ENCODE peak calls at places on chromosomes 1 and 21, in six cellular contexts. C is body of pancreas, U is AG08396, Q is NCI-H2171 treated with DMSO at 0.1 percent for 48 hours, G is GM03348, M is choroid plexus epithelial cell. I is an unnamed sample.

GRCh38 chr1:207520946-207521345 is 25.0 kb downstream of the CR1 start:
- DNase-seq in C (no peak), U (no peak), Q (no peak), G (no peak), M (no peak), I (no peak)

GRCh38 chr1:221839794-221840395 is 98.0 kb upstream of the DUSP10 start:
- DNase-seq in C (peak), U (no peak), Q (no peak), G (peak), M (peak), I (peak)

GRCh38 chr1:37362569-37362968 is 111.8 kb upstream of the ZC3H12A start:
- DNase-seq in C (no peak), U (no peak), Q (no peak), G (no peak), M (no peak), I (no peak)

GRCh38 chr1:78419309-78419708 is 71.5 kb upstream of the PTGFR start:
- DNase-seq in C (no peak), U (no peak), Q (no peak), G (peak), M (peak), I (peak)

GRCh38 chr1:241542199-241542907 is 10.2 kb downstream of the KMO start:
- DNase-seq in C (no peak), U (no peak), Q (no peak), G (no peak), M (no peak), I (no peak)

GRCh38 chr1:226312065-226312464 is 3.1 kb upstream of the LIN9 start:
- DNase-seq in C (no peak), U (no peak), Q (peak), G (no peak), M (no peak), I (no peak)

GRCh38 chr21:35324372-35325220 is 275.5 kb upstream of the RUNX1 start:
- DNase-seq in C (no peak), U (peak), Q (no peak), G (peak), M (peak), I (peak)

GRCh38 chr1:155934933-155935590 is 849 bp upstream of the KHDC4 start:
- DNase-seq in C (no peak), U (no peak), Q (peak), G (no peak), M (no peak), I (no peak)

GRCh38 chr21:38258803-38259485 is 2.2 kb downstream of the KCNJ15 start:
- DNase-seq in C (no peak), U (peak), Q (no peak), G (peak), M (peak), I (peak)

GRCh38 chr1:235045034-235045690 is 83.5 kb downstream of the TOMM20 start:
- DNase-seq in C (no peak), U (peak), Q (no peak), G (peak), M (peak), I (no peak)

GRCh38 chr1:209389258-209389657 is 194.3 kb upstream of the CAMK1G start:
- DNase-seq in C (no peak), U (peak), Q (no peak), G (peak), M (peak), I (peak)